ENCODE peak calls at places on chromosomes 7 and 10, in five cellular contexts. U, P, V, M and K are unnamed samples.

GRCh38 chr7:141362580-141363435 is 188.4 kb upstream of the AGK start:
- DNase-seq in U (no peak), P (no peak), V (no peak), M (no peak), K (peak)

GRCh38 chr7:134813668-134814067 is 34.2 kb downstream of the CALD1 start:
- DNase-seq in V (no peak), M (no peak), U (no peak), P (no peak), K (peak)

GRCh38 chr10:112938808-112939482 is 11.1 kb upstream of the TCF7L2 start:
- DNase-seq in U (no peak), P (no peak), M (no peak), V (no peak), K (no peak)

GRCh38 chr10:131473645-131474044 is 162.1 kb upstream of the TCERG1L start:
- DNase-seq in V (no peak), M (no peak), U (no peak), P (no peak), K (no peak)

GRCh38 chr7:29292886-29293658 is 98.5 kb downstream of the CHN2 start:
- DNase-seq in V (no peak), M (no peak), P (no peak), U (no peak), K (no peak)

GRCh38 chr7:107318523-107319160 is 149.8 kb downstream of the HBP1 start:
- DNase-seq in V (no peak), M (no peak), U (no peak), P (no peak), K (no peak)

GRCh38 chr10:7085147-7085912 is 325.5 kb downstream of the SFMBT2 start:
- DNase-seq in V (peak), P (no peak), M (no peak), U (no peak), K (no peak)

GRCh38 chr7:33639552-33640197 is 265.7 kb upstream of the BMPER start:
- DNase-seq in V (no peak), P (no peak), U (no peak), M (no peak), K (no peak)

GRCh38 chr10:58320351-58321065 is 14.3 kb upstream of the UBE2D1 start:
- DNase-seq in V (no peak), P (no peak), U (no peak), M (no peak), K (no peak)

GRCh38 chr10:103125323-103126267 is 67.5 kb downstream of the NT5C2 start:
- DNase-seq in V (no peak), U (no peak), M (no peak), P (no peak), K (no peak)

GRCh38 chr10:124338276-124338915 is 80.3 kb downstream of the OAT start:
- DNase-seq in M (no peak), U (no peak), V (no peak), P (peak), K (no peak)

GRCh38 chr10:50229460-50229859 is 21.9 kb downstream of the ASAH2 start:
- DNase-seq in U (no peak), V (no peak), P (no peak), M (no peak), K (no peak)

GRCh38 chr7:74505426-74506328 is 52.0 kb downstream of the GTF2IRD1 start:
- DNase-seq in U (no peak), M (no peak), P (no peak), V (no peak), K (no peak)

GRCh38 chr7:111513566-111513965 is 48.7 kb downstream of the IMMP2L start:
- DNase-seq in V (no peak), M (no peak), P (no peak), U (no peak), K (no peak)

GRCh38 chr7:84589012-84589411 is 394.4 kb upstream of the SEMA3A start:
- DNase-seq in M (no peak), V (no peak), U (no peak), P (peak), K (no peak)

GRCh38 chr7:35648367-35648766 is 46.6 kb downstream of the HERPUD2 start:
- DNase-seq in P (no peak), V (no peak), M (no peak), U (no peak), K (no peak)

GRCh38 chr10:69451209-69451783 is at the start of gene TSPAN15:
- DNase-seq in V (no peak), P (peak), M (peak), U (peak), K (peak)

GRCh38 chr7:22156205-22156604 is 200.7 kb downstream of the RAPGEF5 start:
- DNase-seq in P (no peak), M (no peak), U (no peak), V (no peak), K (peak)

GRCh38 chr7:114921636-114922150 is at the start of gene MDFIC:
- DNase-seq in M (peak), U (no peak), V (no peak), P (no peak), K (peak)

GRCh38 chr10:48790740-48791044 is 106.0 kb downstream of the WDFY4 start:
- DNase-seq in P (peak), M (no peak), V (no peak), U (no peak), K (no peak)

GRCh38 chr10:61663466-61663865 is 737 bp downstream of the CABCOCO1 start:
- DNase-seq in P (no peak), U (no peak), V (no peak), M (no peak), K (peak)

GRCh38 chr7:38000272-38000671 is 79.8 kb downstream of the EPDR1 start:
- DNase-seq in M (no peak), V (no peak), U (no peak), P (no peak), K (no peak)

GRCh38 chr10:71583076-71583475 is 136.5 kb downstream of the C10orf105 start:
- DNase-seq in V (no peak), M (no peak), P (no peak), U (no peak), K (no peak)

GRCh38 chr10:69318997-69319727 is 40.9 kb downstream of the HK1 start:
- DNase-seq in M (peak), V (no peak), U (no peak), P (peak), K (peak)

GRCh38 chr10:102678842-102679289 is 34.6 kb downstream of the TRIM8 start:
- DNase-seq in M (peak), P (peak), U (no peak), V (no peak), K (peak)

GRCh38 chr7:2473496-2474180 is 2.6 kb downstream of the GRIFIN start:
- DNase-seq in M (no peak), U (no peak), P (no peak), V (no peak), K (no peak)